ENCODE peak calls at places on chromosomes 4 and X, in ten cellular contexts. A is OCI-LY7; M is pancreas; P is heart right ventricle; F is A549; Q is CD4-positive, CD25-positive, alpha-beta regulatory T cell; D is naive thymus-derived CD4-positive, alpha-beta T cell; Z is CD4-positive, alpha-beta T cell; X is left lung; W is upper lobe of right lung. C is an unnamed sample. For H3K9me3, the result is how much of the 10 kb centered on the place peaks cover.

GRCh38 chrX:115940888-115941332 is 229.6 kb upstream of the AGTR2 start:
- DNase-seq in W (no peak), F (peak), Z (no peak), P (no peak), Q (peak), D (peak), M (peak), A (peak), X (peak), C (no peak)

GRCh38 chrX:75784689-75785491 is at the start of gene MAGEE2:
- DNase-seq in P (peak), F (peak), Z (no peak), W (no peak), A (no peak), Q (peak), X (no peak), M (no peak), D (peak), C (no peak)

GRCh38 chr4:144740316-144740715 is 94.4 kb downstream of the HHIP start:
- DNase-seq in W (no peak), D (no peak), F (no peak), Q (no peak), X (no peak), A (no peak), Z (no peak), P (no peak), M (no peak), C (no peak)

GRCh38 chr4:85228264-85228663 is 246.7 kb upstream of the ARHGAP24 start:
- DNase-seq in Q (no peak), Z (no peak), P (no peak), A (peak), X (no peak), M (no peak), F (no peak), D (no peak), W (no peak), C (no peak)

GRCh38 chrX:39854772-39855747 is 242.7 kb downstream of the BCOR start:
- DNase-seq in D (peak), M (no peak), F (no peak), P (no peak), Q (peak), X (no peak), Z (peak), W (no peak), A (peak), C (peak)

GRCh38 chr4:159607824-159608223 is 504.9 kb downstream of the RAPGEF2 start:
- DNase-seq in Z (no peak), M (no peak), P (no peak), F (no peak), Q (no peak), W (no peak), A (no peak), D (no peak), X (no peak), C (no peak)

GRCh38 chrX:39774804-39775112 is 323.0 kb downstream of the BCOR start:
- DNase-seq in W (no peak), X (no peak), Z (no peak), F (no peak), P (no peak), Q (no peak), A (no peak), D (no peak), M (no peak), C (no peak)

GRCh38 chr4:46392421-46392820 is 2.5 kb upstream of the GABRA2 start:
- DNase-seq in A (no peak), F (no peak), W (no peak), Z (no peak), X (no peak), M (no peak), P (no peak), D (no peak), Q (no peak), C (no peak)

GRCh38 chr4:188138227-188138626 is 1.0 kb upstream of the TRIML1 start:
- DNase-seq in Z (no peak), Q (no peak), F (no peak), W (no peak), M (no peak), D (no peak), X (no peak), P (no peak), A (no peak), C (no peak)

GRCh38 chr4:121108557-121108956 is 36.2 kb upstream of the NDNF start:
- DNase-seq in Z (no peak), W (no peak), F (no peak), X (no peak), A (no peak), Q (no peak), P (no peak), M (no peak), D (no peak), C (no peak)

GRCh38 chrX:115549008-115549407 is 12.0 kb upstream of the PLS3 start:
- DNase-seq in W (no peak), Z (no peak), M (no peak), Q (no peak), A (no peak), P (no peak), D (no peak), F (no peak), X (no peak), C (no peak)

GRCh38 chrX:138018145-138018799 is 452.3 kb downstream of the ZIC3 start:
- DNase-seq in A (no peak), Z (no peak), W (no peak), P (no peak), X (no peak), D (no peak), F (peak), M (no peak), Q (no peak), C (no peak)

GRCh38 chr4:183905081-183905592 is at the start of gene STOX2:
- DNase-seq in P (peak), Q (peak), D (no peak), X (peak), Z (no peak), W (peak), F (peak), M (peak), A (no peak), C (no peak)

GRCh38 chr4:123505077-123505456 is 108.5 kb downstream of the SPRY1 start:
- DNase-seq in M (no peak), Z (no peak), Q (no peak), P (no peak), A (peak), W (no peak), F (peak), X (no peak), D (no peak), C (no peak)

GRCh38 chr4:141346144-141346543 is 125.4 kb downstream of the ZNF330 start:
- DNase-seq in P (no peak), Z (no peak), X (no peak), M (no peak), Q (no peak), A (peak), D (no peak), W (no peak), F (peak), C (no peak)

GRCh38 chrX:10047133-10047532 is 80.0 kb downstream of the CLDN34 start:
- DNase-seq in Q (no peak), M (no peak), F (no peak), A (no peak), X (no peak), Z (no peak), W (no peak), D (no peak), P (peak), C (no peak)

GRCh38 chrX:17939724-17940123 is 78.6 kb upstream of the RAI2 start:
- DNase-seq in Z (no peak), X (no peak), D (no peak), M (no peak), Q (no peak), P (no peak), F (no peak), W (no peak), A (no peak), C (no peak)

GRCh38 chrX:149699761-149700160 is 12.1 kb upstream of the MAGEA11 start:
- DNase-seq in D (no peak), Z (no peak), Q (no peak), M (no peak), P (no peak), X (no peak), A (peak), F (no peak), W (no peak), C (no peak)

GRCh38 chrX:130261494-130261893 is 7.2 kb downstream of the ZNF280C start:
- DNase-seq in X (no peak), Z (no peak), A (no peak), D (no peak), W (no peak), M (no peak), F (no peak), Q (no peak), P (no peak), C (no peak)

GRCh38 chr4:74428278-74428677 is 16.7 kb upstream of the AREG start:
- DNase-seq in W (no peak), P (no peak), Q (no peak), D (no peak), A (no peak), Z (no peak), X (no peak), F (no peak), M (no peak), C (no peak)

GRCh38 chrX:150693782-150694574 is 782 bp downstream of the MTMR1 start:
- DNase-seq in X (peak), A (peak), Q (peak), M (peak), D (peak), F (peak), Z (peak), P (peak), W (peak), C (peak)

GRCh38 chrX:139766545-139766983 is 58.6 kb upstream of the MCF2 start:
- DNase-seq in Q (peak), D (peak), F (no peak), A (no peak), Z (no peak), W (no peak), M (no peak), P (no peak), X (no peak), C (no peak)

GRCh38 chr4:3861720-3862639 is 95.8 kb downstream of the ADRA2C start:
- DNase-seq in Q (no peak), W (no peak), F (no peak), P (no peak), X (no peak), A (no peak), M (no peak), D (no peak), Z (no peak), C (no peak)

GRCh38 chr4:139665690-139666529 is at the start of gene MGST2:
- DNase-seq in D (peak), X (peak), M (peak), Q (peak), A (peak), P (peak), Z (peak), F (peak), W (peak), C (no peak)

GRCh38 chr4:41890085-41890484 is 45.1 kb upstream of the TMEM33 start:
- DNase-seq in M (no peak), X (no peak), F (no peak), A (no peak), D (no peak), W (no peak), Q (no peak), P (no peak), Z (no peak), C (no peak)

GRCh38 chrX:72081605-72082320 is 50.0 kb downstream of the RTL5 start:
- DNase-seq in W (no peak), Q (no peak), D (no peak), M (no peak), P (no peak), Z (no peak), A (no peak), X (no peak), F (no peak), C (no peak)

GRCh38 chr4:54568184-54568583 is 89.6 kb upstream of the KIT start:
- DNase-seq in Z (no peak), Q (no peak), M (no peak), X (no peak), F (no peak), A (no peak), D (no peak), P (no peak), W (no peak), C (no peak)

GRCh38 chrX:107716045-107716684 is 59.4 kb downstream of the TSC22D3 start:
- DNase-seq in Q (peak), M (peak), W (peak), Z (no peak), D (peak), P (peak), F (no peak), A (peak), X (no peak), C (peak)

GRCh38 chr4:8773124-8773931 is 98.3 kb downstream of the HMX1 start:
- DNase-seq in A (no peak), P (no peak), W (peak), Q (no peak), M (peak), Z (no peak), F (no peak), D (no peak), X (peak), C (no peak)

GRCh38 chr4:156686120-156686519 is 285.5 kb downstream of the PDGFC start:
- DNase-seq in F (no peak), X (no peak), Q (no peak), D (no peak), M (no peak), Z (no peak), A (no peak), W (no peak), P (no peak), C (no peak)

GRCh38 chr4:2177443-2178093 is 64.4 kb downstream of the HAUS3 start:
- DNase-seq in M (no peak), W (no peak), Q (peak), Z (no peak), D (no peak), F (no peak), P (no peak), X (no peak), A (no peak), C (no peak)

GRCh38 chrX:2425281-2426071 is 75.3 kb downstream of the DHRSX start:
- DNase-seq in A (peak), M (no peak), W (no peak), Q (no peak), F (no peak), D (no peak), X (no peak), P (no peak), Z (no peak), C (no peak)

GRCh38 chrX:49079489-49080428 is at the start of gene WDR45:
- DNase-seq in F (peak), X (peak), D (peak), Z (peak), Q (peak), M (peak), A (peak), W (peak), P (peak), C (peak)

GRCh38 chrX:46381630-46382029 is 163.6 kb downstream of the ZNF674 start:
- DNase-seq in X (no peak), A (peak), Q (peak), Z (no peak), D (no peak), P (no peak), M (no peak), F (peak), W (no peak), C (no peak)

GRCh38 chr4:54400802-54401201 is 171.7 kb downstream of the PDGFRA start:
- DNase-seq in A (no peak), F (peak), P (no peak), M (no peak), Z (no peak), D (no peak), Q (no peak), W (no peak), X (peak), C (no peak)

GRCh38 chrX:87572911-87573310 is 55.3 kb downstream of the KLHL4 start:
- DNase-seq in Q (no peak), Z (no peak), X (no peak), F (no peak), W (no peak), D (no peak), P (no peak), M (no peak), A (no peak), C (no peak)

GRCh38 chr4:144894525-144894924 is 203.5 kb downstream of the ANAPC10 start:
- DNase-seq in W (no peak), X (peak), M (no peak), Z (no peak), P (no peak), D (no peak), Q (no peak), A (no peak), F (no peak), C (no peak)

GRCh38 chr4:147103403-147103946 is 157.8 kb upstream of the TTC29 start:
- DNase-seq in X (no peak), M (no peak), A (no peak), Q (no peak), P (peak), W (no peak), D (no peak), F (peak), Z (no peak), C (no peak)

GRCh38 chrX:40170830-40171512 is 73.2 kb upstream of the BCOR start:
- DNase-seq in Q (peak), M (no peak), X (no peak), D (no peak), W (no peak), F (no peak), Z (no peak), A (peak), P (peak), C (no peak)

DNA sequence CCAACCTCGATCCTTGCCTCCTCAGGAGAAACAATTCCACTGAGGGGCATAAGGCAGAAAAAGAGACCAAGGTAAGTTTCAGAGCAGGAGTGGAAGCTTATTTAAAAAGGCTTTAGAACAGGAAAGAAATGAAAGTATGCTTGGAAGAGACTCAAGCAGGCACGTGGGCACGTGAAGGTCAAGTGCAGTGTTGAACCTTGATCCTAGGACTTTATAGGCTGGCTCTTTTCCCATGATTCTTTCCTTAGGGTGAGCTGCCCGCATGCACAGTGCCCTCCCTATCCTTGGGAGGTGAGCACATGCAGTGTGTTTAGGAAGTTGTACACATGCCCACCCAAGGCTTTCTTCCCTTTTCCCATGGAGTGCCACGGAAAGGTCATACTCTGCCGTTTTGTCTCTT is 4.0 kb upstream of the PI4K2B start:
- DNase-seq in Q (no peak), P (no peak), D (no peak), W (no peak), F (no peak), M (no peak), A (no peak), Z (no peak), X (no peak), C (no peak)
- H3K9me3 ChIP-seq in Q (under half), P (half or more), D (under half), W (under half), F (under half), M (under half), A (under half), Z (under half), X (under half), C (under half)

GRCh38 chrX:153304988-153305736 is 16.4 kb downstream of the PNMA6F start:
- DNase-seq in Z (no peak), M (no peak), X (no peak), W (no peak), F (no peak), D (no peak), Q (no peak), A (no peak), P (no peak), C (no peak)

GRCh38 chrX:153310901-153311300 is 10.7 kb downstream of the PNMA6F start:
- DNase-seq in P (no peak), Z (no peak), D (no peak), Q (no peak), A (no peak), W (no peak), M (no peak), X (no peak), F (no peak), C (no peak)

GRCh38 chrX:153305941-153306464 is 15.6 kb downstream of the PNMA6F start:
- DNase-seq in X (no peak), W (no peak), Z (no peak), M (no peak), D (no peak), Q (no peak), P (no peak), F (no peak), A (no peak), C (no peak)

GRCh38 chrX:153306527-153307115 is 14.9 kb downstream of the PNMA6F start:
- DNase-seq in X (no peak), F (no peak), W (no peak), D (no peak), M (peak), P (no peak), A (no peak), Z (no peak), Q (no peak), C (no peak)

GRCh38 chrX:153307546-153308175 is 13.9 kb downstream of the PNMA6F start:
- DNase-seq in A (no peak), W (no peak), P (no peak), Q (no peak), M (no peak), X (no peak), F (no peak), D (no peak), Z (no peak), C (no peak)
- H3K9me3 ChIP-seq in A (under half), W (under half), P (under half), Q (under half), M (under half), X (under half), F (under half), D (under half), Z (under half), C (under half)

DNA sequence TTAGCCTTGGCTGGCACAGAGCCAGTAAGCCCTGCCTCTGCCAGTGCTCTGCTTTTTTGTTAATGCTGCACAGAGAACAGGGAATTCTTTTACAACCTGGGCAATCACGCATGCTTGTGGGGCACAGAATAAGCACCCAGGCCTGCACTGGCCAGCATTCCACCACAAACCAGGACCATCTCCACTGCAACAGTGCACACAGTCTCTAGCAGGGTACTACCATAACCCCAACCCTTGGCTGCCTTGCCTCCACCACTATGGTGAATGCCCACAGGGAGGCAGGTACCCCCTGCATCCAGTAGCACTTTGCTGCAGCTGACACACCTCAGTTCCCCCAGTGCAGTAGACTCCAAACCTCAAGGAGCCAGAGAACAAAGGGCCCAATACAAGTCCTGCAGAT is 19.2 kb upstream of the FAAH2 start:
- DNase-seq in Z (no peak), X (no peak), Q (no peak), M (no peak), D (no peak), A (no peak), W (no peak), F (no peak), P (no peak), C (no peak)
- H3K9me3 ChIP-seq in Z (under half), X (under half), Q (under half), M (under half), D (under half), A (under half), W (under half), F (under half), P (half or more), C (under half)

DNA sequence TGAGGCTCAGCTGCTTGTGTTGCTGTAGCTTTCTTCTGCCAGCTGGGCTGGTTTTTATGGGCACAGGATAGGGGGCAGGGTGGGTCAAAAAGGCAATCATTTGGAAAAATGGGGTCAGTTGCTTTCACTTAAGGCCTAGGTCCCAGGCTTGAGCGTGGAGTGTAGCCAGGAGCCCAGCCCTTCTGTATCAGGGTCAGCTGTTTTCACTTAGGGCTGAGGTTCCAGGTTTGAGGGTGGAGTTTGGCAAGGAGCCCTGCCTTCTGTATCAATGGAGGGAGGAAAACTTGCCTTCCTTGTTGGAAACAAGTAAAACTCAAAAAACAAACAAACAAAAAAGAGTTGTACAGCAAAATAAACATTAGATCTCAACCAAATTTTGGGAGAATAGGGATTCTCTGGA is 37.0 kb upstream of the UGT8 start:
- DNase-seq in M (no peak), P (no peak), X (no peak), F (no peak), Z (no peak), W (no peak), A (no peak), Q (no peak), D (no peak), C (no peak)
- H3K9me3 ChIP-seq in M (under half), P (under half), X (under half), F (under half), Z (under half), W (under half), A (under half), Q (under half), D (under half), C (under half)

GRCh38 chr4:384311-385010 is 46.8 kb downstream of the ZNF141 start:
- DNase-seq in A (peak), F (no peak), Q (peak), X (no peak), M (no peak), W (no peak), D (no peak), P (no peak), Z (no peak), C (no peak)

GRCh38 chr4:386708-387105 is 49.1 kb downstream of the ZNF141 start:
- DNase-seq in Z (no peak), P (no peak), D (no peak), W (no peak), F (no peak), X (no peak), Q (no peak), M (no peak), A (no peak), C (no peak)

GRCh38 chr4:385934-386707 is 48.5 kb downstream of the ZNF141 start:
- DNase-seq in F (no peak), D (no peak), Q (no peak), W (no peak), P (no peak), Z (no peak), A (no peak), X (no peak), M (peak), C (no peak)
- H3K9me3 ChIP-seq in F (under half), D (half or more), Q (half or more), W (half or more), P (half or more), Z (half or more), A (half or more), X (under half), M (under half), C (under half)